ENCODE peak calls at places on chromosomes 2 and 18, in ten cellular contexts. One of them, this sample, is unnamed. For H3K9me3 and H3K4me1, the result is how much of the 10 kb centered on the place peaks cover.

GRCh38 chr2:167862787-167863186 is 384.6 kb downstream of the STK39 start:
- DNase-seq in HCT116: no peak
- DNase-seq in A549: no peak
- DNase-seq in right atrium auricular region: no peak
- DNase-seq in MM.1S: no peak
- DNase-seq in ovary: no peak
- DNase-seq in Panc1: no peak
- DNase-seq in neuronal stem cell: no peak
- DNase-seq in heart right ventricle: no peak
- DNase-seq in small intestine: no peak
- DNase-seq in this sample: no peak

GRCh38 chr2:114027437-114027836 is 137.5 kb downstream of the ACTR3 start:
- DNase-seq in HCT116: no peak
- DNase-seq in A549: no peak
- DNase-seq in right atrium auricular region: no peak
- DNase-seq in MM.1S: no peak
- DNase-seq in ovary: no peak
- DNase-seq in Panc1: no peak
- DNase-seq in neuronal stem cell: no peak
- DNase-seq in heart right ventricle: no peak
- DNase-seq in small intestine: no peak
- DNase-seq in this sample: no peak

GRCh38 chr2:19871836-19872235 is 29.9 kb downstream of the TTC32 start:
- DNase-seq in HCT116: no peak
- DNase-seq in A549: no peak
- DNase-seq in right atrium auricular region: no peak
- DNase-seq in MM.1S: no peak
- DNase-seq in ovary: no peak
- DNase-seq in Panc1: no peak
- DNase-seq in neuronal stem cell: no peak
- DNase-seq in heart right ventricle: no peak
- DNase-seq in small intestine: no peak
- DNase-seq in this sample: no peak

GRCh38 chr2:73917696-73918207 is 8.9 kb upstream of the DGUOK start:
- DNase-seq in HCT116: no peak
- DNase-seq in A549: no peak
- DNase-seq in right atrium auricular region: no peak
- DNase-seq in MM.1S: no peak
- DNase-seq in ovary: no peak
- DNase-seq in Panc1: no peak
- DNase-seq in neuronal stem cell: no peak
- DNase-seq in heart right ventricle: no peak
- DNase-seq in small intestine: no peak
- DNase-seq in this sample: no peak

GRCh38 chr2:8090748-8091700 is 590.8 kb upstream of the ID2 start:
- DNase-seq in HCT116: peak
- DNase-seq in A549: peak
- DNase-seq in right atrium auricular region: peak
- DNase-seq in MM.1S: peak
- DNase-seq in ovary: peak
- DNase-seq in Panc1: no peak
- DNase-seq in neuronal stem cell: no peak
- DNase-seq in heart right ventricle: peak
- DNase-seq in small intestine: peak
- DNase-seq in this sample: peak

GRCh38 chr2:54898451-54899226 is 151.6 kb downstream of the RTN4 start:
- DNase-seq in HCT116: no peak
- DNase-seq in A549: no peak
- DNase-seq in right atrium auricular region: no peak
- DNase-seq in MM.1S: no peak
- DNase-seq in ovary: no peak
- DNase-seq in Panc1: no peak
- DNase-seq in neuronal stem cell: no peak
- DNase-seq in heart right ventricle: no peak
- DNase-seq in small intestine: peak
- DNase-seq in this sample: no peak

GRCh38 chr18:76613721-76614120 is 118.7 kb upstream of the ZNF516 start:
- DNase-seq in HCT116: no peak
- DNase-seq in A549: no peak
- DNase-seq in right atrium auricular region: no peak
- DNase-seq in MM.1S: no peak
- DNase-seq in ovary: no peak
- DNase-seq in Panc1: no peak
- DNase-seq in neuronal stem cell: no peak
- DNase-seq in heart right ventricle: no peak
- DNase-seq in small intestine: no peak
- DNase-seq in this sample: no peak

GRCh38 chr2:139791330-139791729 is 1011.1 kb upstream of the NXPH2 start:
- DNase-seq in HCT116: no peak
- DNase-seq in A549: no peak
- DNase-seq in right atrium auricular region: no peak
- DNase-seq in MM.1S: no peak
- DNase-seq in ovary: no peak
- DNase-seq in Panc1: no peak
- DNase-seq in neuronal stem cell: no peak
- DNase-seq in heart right ventricle: no peak
- DNase-seq in small intestine: no peak
- DNase-seq in this sample: no peak

GRCh38 chr2:48205137-48205798 is 299.0 kb upstream of the FBXO11 start:
- DNase-seq in HCT116: no peak
- DNase-seq in A549: peak
- DNase-seq in right atrium auricular region: no peak
- DNase-seq in MM.1S: peak
- DNase-seq in ovary: no peak
- DNase-seq in Panc1: no peak
- DNase-seq in neuronal stem cell: peak
- DNase-seq in heart right ventricle: no peak
- DNase-seq in small intestine: peak
- DNase-seq in this sample: no peak

DNA sequence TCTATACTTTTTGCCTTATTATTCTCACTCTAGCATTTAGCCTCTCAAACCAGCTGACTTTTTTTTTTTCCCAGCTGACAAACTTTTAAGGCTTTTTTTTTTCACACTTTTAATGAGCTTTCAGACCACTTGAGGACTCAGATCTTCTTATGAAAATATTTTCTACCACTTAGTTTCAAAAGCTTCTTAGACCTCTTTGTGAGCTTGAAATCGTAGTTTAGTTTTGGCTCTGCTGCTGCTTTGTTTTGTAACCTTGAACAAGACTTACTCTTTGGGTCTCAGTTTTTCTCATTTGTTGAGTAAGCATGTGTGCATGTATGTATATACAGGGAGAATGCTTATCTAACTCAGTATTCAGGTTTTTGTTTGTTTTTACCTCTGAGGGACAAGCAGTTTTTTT is 3.5 kb downstream of the NBEAL1 start:
- DNase-seq in HCT116: no peak
- DNase-seq in A549: no peak
- DNase-seq in right atrium auricular region: no peak
- DNase-seq in MM.1S: peak
- DNase-seq in ovary: no peak
- DNase-seq in Panc1: no peak
- DNase-seq in neuronal stem cell: no peak
- DNase-seq in heart right ventricle: no peak
- DNase-seq in small intestine: peak
- DNase-seq in this sample: no peak
- H3K27ac ChIP-seq in HCT116: no peak
- H3K27ac ChIP-seq in A549: no peak
- H3K27ac ChIP-seq in right atrium auricular region: peak
- H3K27ac ChIP-seq in MM.1S: peak
- H3K27ac ChIP-seq in ovary: peak
- H3K27ac ChIP-seq in Panc1: peak
- H3K27ac ChIP-seq in neuronal stem cell: no peak
- H3K27ac ChIP-seq in heart right ventricle: peak
- H3K27ac ChIP-seq in small intestine: no peak
- H3K27ac ChIP-seq in this sample: peak

DNA sequence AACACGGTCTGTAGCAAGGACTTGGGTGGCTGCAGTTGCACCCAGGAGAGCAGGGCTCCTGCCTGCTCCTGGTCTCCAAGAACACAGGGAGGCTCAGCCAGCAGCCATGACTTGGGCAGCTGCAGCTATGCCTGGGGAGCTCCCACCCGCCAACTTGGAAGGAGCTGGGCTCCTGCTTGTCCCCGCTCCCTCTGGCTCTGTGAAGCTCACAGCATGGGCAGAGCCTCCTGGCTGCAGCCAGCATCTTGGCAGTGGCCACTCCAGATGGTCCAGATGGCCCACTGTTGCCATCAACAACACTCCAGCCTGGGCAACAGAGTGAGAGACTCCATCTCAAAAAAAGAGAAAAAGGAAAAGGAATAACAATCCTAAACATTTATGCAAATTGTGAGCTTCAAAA is 5.2 kb downstream of the ZSCAN30 start:
- DNase-seq in HCT116: no peak
- DNase-seq in A549: no peak
- DNase-seq in right atrium auricular region: no peak
- DNase-seq in MM.1S: no peak
- DNase-seq in ovary: no peak
- DNase-seq in Panc1: no peak
- DNase-seq in neuronal stem cell: no peak
- DNase-seq in heart right ventricle: no peak
- DNase-seq in small intestine: no peak
- DNase-seq in this sample: no peak
- H3K9me3 ChIP-seq in HCT116: under half
- H3K9me3 ChIP-seq in A549: under half
- H3K9me3 ChIP-seq in right atrium auricular region: under half
- H3K9me3 ChIP-seq in MM.1S: under half
- H3K9me3 ChIP-seq in ovary: under half
- H3K9me3 ChIP-seq in Panc1: under half
- H3K9me3 ChIP-seq in neuronal stem cell: under half
- H3K9me3 ChIP-seq in heart right ventricle: under half
- H3K9me3 ChIP-seq in small intestine: under half
- H3K9me3 ChIP-seq in this sample: under half

DNA sequence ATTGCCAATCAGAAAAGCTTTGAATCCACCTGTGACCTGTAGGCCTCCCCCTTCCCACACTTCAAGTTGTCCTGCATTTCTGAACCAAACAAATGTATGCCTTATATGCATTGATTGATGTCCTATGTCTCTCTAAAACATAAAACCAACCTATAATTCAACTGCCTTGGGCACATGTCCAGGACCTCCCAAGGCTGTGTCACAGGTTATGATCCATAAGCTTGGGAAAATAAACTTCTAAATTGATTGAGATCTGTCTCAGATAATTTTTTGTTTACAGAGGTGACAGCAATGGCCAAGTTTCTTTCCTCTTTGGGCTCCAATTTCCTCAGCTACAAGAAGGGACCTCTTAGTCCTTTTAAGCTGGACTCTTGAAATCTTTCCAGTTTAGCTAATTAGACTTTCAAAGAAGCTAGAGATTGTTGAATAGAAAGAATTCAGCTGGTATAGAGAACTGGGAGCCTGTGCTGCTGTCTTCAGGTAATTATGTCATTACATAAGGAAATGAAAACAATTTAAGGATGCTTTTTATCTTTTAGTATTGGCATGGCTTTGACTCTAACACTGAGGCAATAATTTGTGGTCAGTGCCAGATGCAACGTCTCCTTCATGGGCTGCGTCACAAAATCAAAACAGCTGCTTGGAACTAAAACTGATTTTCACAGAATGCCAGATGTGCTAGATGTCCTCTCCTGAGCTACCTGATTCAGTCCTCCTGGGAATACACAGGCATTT is 412.1 kb upstream of the TRIB2 start:
- DNase-seq in HCT116: no peak
- DNase-seq in A549: no peak
- DNase-seq in right atrium auricular region: no peak
- DNase-seq in MM.1S: no peak
- DNase-seq in ovary: no peak
- DNase-seq in Panc1: no peak
- DNase-seq in neuronal stem cell: no peak
- DNase-seq in heart right ventricle: no peak
- DNase-seq in small intestine: no peak
- DNase-seq in this sample: peak
- H3K4me1 ChIP-seq in HCT116: under half
- H3K4me1 ChIP-seq in A549: under half
- H3K4me1 ChIP-seq in right atrium auricular region: under half
- H3K4me1 ChIP-seq in MM.1S: under half
- H3K4me1 ChIP-seq in ovary: under half
- H3K4me1 ChIP-seq in Panc1: under half
- H3K4me1 ChIP-seq in neuronal stem cell: under half
- H3K4me1 ChIP-seq in heart right ventricle: under half
- H3K4me1 ChIP-seq in small intestine: under half
- H3K4me1 ChIP-seq in this sample: under half

GRCh38 chr2:21330786-21331391 is 207.1 kb downstream of the TDRD15 start:
- DNase-seq in HCT116: no peak
- DNase-seq in A549: no peak
- DNase-seq in right atrium auricular region: no peak
- DNase-seq in MM.1S: no peak
- DNase-seq in ovary: no peak
- DNase-seq in Panc1: no peak
- DNase-seq in neuronal stem cell: no peak
- DNase-seq in heart right ventricle: no peak
- DNase-seq in small intestine: peak
- DNase-seq in this sample: no peak
- H3K27ac ChIP-seq in HCT116: no peak
- H3K27ac ChIP-seq in A549: no peak
- H3K27ac ChIP-seq in right atrium auricular region: no peak
- H3K27ac ChIP-seq in MM.1S: no peak
- H3K27ac ChIP-seq in ovary: no peak
- H3K27ac ChIP-seq in Panc1: no peak
- H3K27ac ChIP-seq in neuronal stem cell: no peak
- H3K27ac ChIP-seq in heart right ventricle: no peak
- H3K27ac ChIP-seq in small intestine: no peak
- H3K27ac ChIP-seq in this sample: no peak

This sample was measured in transverse colon.